ENCODE peak calls at places on chromosomes 11 and 22, in six cellular contexts. X is lung, U is BJ, H is PC-3, I is iPS-NIHi11, E is hepatocyte. B is an unnamed sample.

GRCh38 chr11:102318469-102318868 is 1.2 kb downstream of the BIRC3 start:
- DNase-seq in X (no peak), U (no peak), E (no peak), H (peak; percentile 46), I (no peak), B (no peak)

GRCh38 chr11:128860571-128861361 is 6.3 kb downstream of the KCNJ1 start:
- DNase-seq in I (no peak), H (no peak), U (peak; percentile 53), E (no peak), X (no peak), B (peak; percentile 67)

GRCh38 chr22:21643533-21644357 is 1.6 kb downstream of the SDF2L1 start:
- DNase-seq in U (no peak), H (no peak), X (no peak), I (no peak), E (no peak), B (no peak)

GRCh38 chr11:100932474-100933100 is 197.0 kb downstream of the PGR start:
- DNase-seq in U (no peak), H (peak; percentile 78), E (peak; percentile 17), X (no peak), I (peak; percentile 31), B (no peak)

GRCh38 chr11:40186401-40187091 is 1272.9 kb downstream of the LRRC4C start:
- DNase-seq in U (no peak), E (peak; percentile 54), H (no peak), X (no peak), I (no peak), B (no peak)

GRCh38 chr11:7690648-7691047 is 15.6 kb downstream of the OVCH2 start:
- DNase-seq in U (no peak), X (no peak), E (peak; percentile 50), I (no peak), H (peak; percentile 50), B (no peak)

GRCh38 chr11:106920899-106921504 is 97.3 kb downstream of the GUCY1A2 start:
- DNase-seq in U (no peak), H (no peak), I (no peak), X (no peak), E (no peak), B (no peak)

GRCh38 chr22:26398741-26399153 is 30.3 kb upstream of the ASPHD2 start:
- DNase-seq in H (peak; percentile 68), X (peak; percentile 36), I (peak; percentile 59), U (peak; percentile 7), E (peak; percentile 76), B (peak; percentile 71)

B was measured in astrocyte.